ENCODE peak calls at places on chromosomes 11 and 22, in seven cellular contexts. H is lung, Q is IMR-90, K is Peyer's patch, G is MM.1S, Z is A549, X is fibroblast of pulmonary artery. M is an unnamed sample.

GRCh38 chr11:72930011-72930410 is 115.8 kb downstream of the ATG16L2 start:
- DNase-seq in H (no peak), Q (peak; percentile 59), K (no peak), G (no peak), Z (no peak), X (peak; percentile 55), M (no peak)

GRCh38 chr11:36108812-36109498 is 165.1 kb downstream of the LDLRAD3 start:
- DNase-seq in H (no peak), Q (no peak), K (no peak), G (no peak), Z (no peak), X (peak; percentile 28), M (no peak)

GRCh38 chr11:40998888-40999287 is 460.6 kb downstream of the LRRC4C start:
- DNase-seq in H (no peak), Q (no peak), K (no peak), G (no peak), Z (no peak), X (no peak), M (no peak)

GRCh38 chr11:47523491-47524199 is 29.3 kb downstream of the CELF1 start:
- DNase-seq in H (no peak), Q (peak; percentile 87), K (peak; percentile 63), G (peak; percentile 43), Z (peak; percentile 43), X (peak; percentile 82), M (peak; percentile 74)

GRCh38 chr11:57787920-57788716 is 26.5 kb downstream of the CTNND1 start:
- DNase-seq in H (no peak), Q (no peak), K (no peak), G (no peak), Z (no peak), X (no peak), M (no peak)

GRCh38 chr11:82989628-82990404 is 81.9 kb downstream of the RAB30 start:
- DNase-seq in H (no peak), Q (no peak), K (no peak), G (no peak), Z (no peak), X (no peak), M (no peak)

GRCh38 chr11:46728659-46729040 is 9.6 kb downstream of the F2 start:
- DNase-seq in H (no peak), Q (no peak), K (no peak), G (no peak), Z (no peak), X (no peak), M (no peak)

GRCh38 chr11:126542621-126543020 is 187.1 kb downstream of the ST3GAL4 start:
- DNase-seq in H (no peak), Q (no peak), K (no peak), G (no peak), Z (no peak), X (no peak), M (no peak)

GRCh38 chr22:27867958-27868737 is 50.9 kb downstream of the PITPNB start:
- DNase-seq in H (no peak), Q (no peak), K (no peak), G (no peak), Z (no peak), X (no peak), M (no peak)

GRCh38 chr22:46748948-46749681 is 11.1 kb upstream of the CERK start:
- DNase-seq in H (no peak), Q (peak; percentile 49), K (peak; percentile 68), G (no peak), Z (no peak), X (peak; percentile 41), M (no peak)

GRCh38 chr11:66684635-66685034 is 6.9 kb upstream of the RBM4B start:
- DNase-seq in H (no peak), Q (no peak), K (no peak), G (no peak), Z (no peak), X (no peak), M (no peak)

GRCh38 chr11:72743321-72744221 is 8.6 kb downstream of the ARAP1 start:
- DNase-seq in H (no peak), Q (no peak), K (peak; percentile 82), G (no peak), Z (no peak), X (no peak), M (no peak)

GRCh38 chr11:44623716-44624491 is 58.4 kb downstream of the CD82 start:
- DNase-seq in H (peak; percentile 29), Q (peak; percentile 43), K (peak; percentile 46), G (no peak), Z (no peak), X (peak; percentile 57), M (no peak)

GRCh38 chr11:76218449-76219206 is 12.3 kb upstream of the WNT11 start:
- DNase-seq in H (no peak), Q (no peak), K (no peak), G (no peak), Z (no peak), X (no peak), M (no peak)

GRCh38 chr22:43992331-43992821 is 31.7 kb upstream of the PARVB start:
- DNase-seq in H (no peak), Q (peak; percentile 78), K (no peak), G (no peak), Z (no peak), X (no peak), M (no peak)

GRCh38 chr22:25092119-25092518 is 107.5 kb upstream of the CRYBB3 start:
- DNase-seq in H (no peak), Q (no peak), K (no peak), G (no peak), Z (no peak), X (no peak), M (no peak)

GRCh38 chr22:49824185-49824925 is 3.3 kb downstream of the BRD1 start:
- DNase-seq in H (no peak), Q (no peak), K (no peak), G (no peak), Z (no peak), X (no peak), M (no peak)
- H3K4me3 ChIP-seq in H (no peak overlapping the region), Q (no peak overlapping the region), K (no peak overlapping the region), G (no peak overlapping the region), Z (no peak overlapping the region), X (no peak overlapping the region), M (no peak overlapping the region)

DNA sequence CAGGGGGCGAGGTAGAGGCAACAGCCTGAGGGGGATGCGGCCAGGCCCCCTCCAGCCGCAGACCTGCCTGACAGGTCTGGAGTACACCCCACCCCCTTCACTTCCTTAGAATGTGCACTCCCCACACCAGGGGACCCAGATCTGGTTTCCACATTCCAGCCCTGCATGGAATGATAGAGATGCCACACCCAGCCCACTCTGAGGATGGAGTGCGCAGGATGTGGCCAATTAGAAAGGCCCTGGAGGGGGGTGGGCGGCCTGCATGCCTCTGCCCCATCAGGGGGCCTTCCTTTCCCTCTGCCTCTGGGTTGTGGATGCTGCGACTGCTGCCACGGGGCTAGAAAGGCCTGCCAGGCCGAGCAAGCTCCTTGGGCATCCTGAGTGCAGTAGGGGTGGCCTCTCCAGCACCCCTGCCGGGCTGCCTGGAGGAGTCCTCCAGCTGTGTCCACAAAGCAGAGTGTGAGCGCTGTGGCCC is 28.2 kb upstream of the MGAT3 start:
- DNase-seq in H (no peak), Q (no peak), K (no peak), G (no peak), Z (no peak), X (no peak), M (no peak)
- TF ChIP-seq CTCF in H (no peak), Q (no peak), K (no peak), G (no peak), Z (no peak), X (no peak), M (no peak)

GRCh38 chr11:794013-794765 is 3.9 kb downstream of the SLC25A22 start:
- DNase-seq in H (no peak), Q (no peak), K (no peak), G (no peak), Z (no peak), X (no peak), M (no peak)
- H3K4me3 ChIP-seq in H (no peak overlapping the region), Q (no peak overlapping the region), K (no peak overlapping the region), G (no peak overlapping the region), Z (no peak overlapping the region), X (no peak overlapping the region), M (no peak overlapping the region)

DNA sequence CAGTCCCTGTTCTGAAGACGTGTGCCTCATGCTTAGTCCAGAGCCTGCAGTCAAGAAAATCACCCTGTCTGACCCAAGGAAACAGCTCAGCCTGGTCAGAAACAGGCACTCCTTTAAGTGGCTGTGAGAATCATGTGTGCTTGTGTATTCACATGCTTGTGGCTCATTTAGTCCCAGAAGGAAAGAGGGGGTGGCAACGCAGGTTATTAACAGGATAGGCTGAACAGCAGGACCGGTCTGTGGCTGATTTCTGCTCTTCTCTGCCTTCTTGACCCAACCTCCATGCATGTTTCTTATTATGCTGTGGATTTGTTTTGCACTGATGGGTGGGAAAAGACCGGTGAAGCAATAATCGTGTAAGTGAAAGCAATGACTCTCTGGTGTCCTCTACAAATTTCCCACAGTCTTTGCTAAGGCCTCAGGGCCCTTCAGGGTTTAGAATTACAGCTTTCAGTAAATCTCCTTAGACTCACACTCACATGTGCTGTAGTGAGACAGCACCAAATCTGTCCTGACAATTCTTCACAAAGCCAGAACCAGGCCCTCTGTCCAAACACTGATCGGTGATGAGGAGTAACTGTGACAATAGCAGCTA is 288.1 kb downstream of the ETS1 start:
- DNase-seq in H (no peak), Q (peak; percentile 80), K (no peak), G (no peak), Z (no peak), X (peak; percentile 24), M (no peak)
- TF ChIP-seq CTCF in H (no peak), Q (no peak), K (no peak), G (no peak), Z (no peak), X (no peak), M (no peak)

GRCh38 chr22:36015806-36016519 is 12.7 kb downstream of the RBFOX2 start:
- DNase-seq in H (no peak), Q (no peak), K (no peak), G (no peak), Z (no peak), X (no peak), M (no peak)
- H3K4me3 ChIP-seq in H (no peak overlapping the region), Q (no peak overlapping the region), K (no peak overlapping the region), G (no peak overlapping the region), Z (no peak overlapping the region), X (no peak overlapping the region), M (no peak overlapping the region)

M was measured in epithelial cell of proximal tubule.